ENCODE peak calls at places on chromosomes 11 and 22, in five cellular contexts. H is body of pancreas, J is lower leg skin, V is heart left ventricle, G is testis. O is an unnamed sample.

GRCh38 chr22:42401562-42402334 is 30.5 kb downstream of the NFAM1 start:
- DNase-seq in H (no peak), J (no peak), V (no peak), G (no peak), O (no peak)

GRCh38 chr11:5624489-5625278 is at the start of gene TRIM34:
- DNase-seq in H (peak; percentile 58), J (no peak), V (no peak), G (peak; percentile 89), O (peak; percentile 68)

GRCh38 chr11:130131957-130132850 is 27.4 kb upstream of the ST14 start:
- DNase-seq in H (peak; percentile 62), J (no peak), V (no peak), G (peak; percentile 39), O (peak; percentile 48)

GRCh38 chr22:26002456-26002855 is 166.8 kb upstream of the SEZ6L start:
- DNase-seq in H (no peak), J (no peak), V (no peak), G (no peak), O (no peak)

GRCh38 chr11:59510917-59511589 is at the start of gene OR4D9:
- DNase-seq in H (no peak), J (no peak), V (no peak), G (no peak), O (peak; percentile 3)

GRCh38 chr22:24521791-24522245 is 26.7 kb downstream of the UPB1 start:
- DNase-seq in H (peak; percentile 57), J (no peak), V (peak; percentile 58), G (peak; percentile 28), O (peak; percentile 80)

GRCh38 chr11:35151241-35151640 is 12.3 kb downstream of the CD44 start:
- DNase-seq in H (no peak), J (no peak), V (no peak), G (no peak), O (no peak)

GRCh38 chr11:123654566-123655081 is at the start of gene SCN3B:
- DNase-seq in H (peak; percentile 77), J (peak; percentile 88), V (peak; percentile 81), G (peak; percentile 82), O (peak; percentile 78)

GRCh38 chr11:42239102-42239501 is 779.6 kb upstream of the LRRC4C start:
- DNase-seq in H (no peak), J (no peak), V (no peak), G (no peak), O (no peak)

GRCh38 chr11:10453261-10453660 is 1.8 kb upstream of the AMPD3 start:
- DNase-seq in H (no peak), J (no peak), V (no peak), G (no peak), O (no peak)

GRCh38 chr11:33713162-33713913 is 12.7 kb upstream of the C11orf91 start:
- DNase-seq in H (no peak), J (no peak), V (no peak), G (no peak), O (no peak)

GRCh38 chr22:44567846-44568493 is 69.9 kb upstream of the RTL6 start:
- DNase-seq in H (peak; percentile 50), J (peak; percentile 82), V (peak; percentile 70), G (peak; percentile 34), O (peak; percentile 51)

GRCh38 chr11:56845121-56845732 is 96.7 kb upstream of the OR9G4 start:
- DNase-seq in H (no peak), J (no peak), V (no peak), G (no peak), O (no peak)

GRCh38 chr22:50091092-50091491 is 1.3 kb downstream of the MOV10L1 start:
- DNase-seq in H (no peak), J (no peak), V (no peak), G (no peak), O (no peak)

GRCh38 chr11:74672956-74673895 is 58.0 kb downstream of the CHRDL2 start:
- DNase-seq in H (peak; percentile 57), J (peak; percentile 83), V (peak; percentile 83), G (peak; percentile 46), O (no peak)

GRCh38 chr11:107929611-107930200 is 1.5 kb downstream of the RAB39A start:
- DNase-seq in H (no peak), J (peak; percentile 53), V (no peak), G (no peak), O (no peak)

GRCh38 chr11:12397953-12398352 is 20.6 kb downstream of the PARVA start:
- DNase-seq in H (no peak), J (no peak), V (peak; percentile 75), G (no peak), O (no peak)

GRCh38 chr11:74453373-74453975 is 13.9 kb downstream of the KCNE3 start:
- DNase-seq in H (peak; percentile 80), J (peak; percentile 91), V (peak; percentile 80), G (peak; percentile 80), O (peak; percentile 70)

GRCh38 chr11:119403021-119403420 is 20.0 kb downstream of the THY1 start:
- DNase-seq in H (no peak), J (no peak), V (no peak), G (no peak), O (no peak)

GRCh38 chr11:107493117-107493516 is 35.5 kb upstream of the CWF19L2 start:
- DNase-seq in H (no peak), J (no peak), V (no peak), G (no peak), O (no peak)

GRCh38 chr22:17257578-17257977 is 38.3 kb upstream of the ADA2 start:
- DNase-seq in H (no peak), J (no peak), V (no peak), G (no peak), O (no peak)

GRCh38 chr22:36445158-36445668 is 36.2 kb downstream of the TXN2 start:
- DNase-seq in H (no peak), J (no peak), V (peak; percentile 85), G (peak; percentile 63), O (no peak)

GRCh38 chr22:27988704-27989103 is 69.6 kb upstream of the PITPNB start:
- DNase-seq in H (no peak), J (peak; percentile 56), V (no peak), G (no peak), O (no peak)

GRCh38 chr11:119263352-119263940 is 53.5 kb downstream of the MCAM start:
- DNase-seq in H (no peak), J (no peak), V (no peak), G (no peak), O (no peak)

GRCh38 chr11:100550910-100551309 is 136.2 kb upstream of the ARHGAP42 start:
- DNase-seq in H (no peak), J (no peak), V (no peak), G (no peak), O (no peak)

GRCh38 chr22:21866821-21867527 is 471 bp downstream of the MAPK1 start:
- DNase-seq in H (peak; percentile 34), J (peak; percentile 87), V (peak; percentile 68), G (peak; percentile 39), O (peak; percentile 39)

GRCh38 chr11:33670250-33671011 is 30.2 kb downstream of the C11orf91 start:
- DNase-seq in H (no peak), J (peak; percentile 63), V (no peak), G (no peak), O (no peak)

GRCh38 chr11:117876341-117877119 is at the start of gene FXYD6:
- DNase-seq in H (no peak), J (peak; percentile 84), V (peak; percentile 79), G (peak; percentile 88), O (peak; percentile 43)

DNA sequence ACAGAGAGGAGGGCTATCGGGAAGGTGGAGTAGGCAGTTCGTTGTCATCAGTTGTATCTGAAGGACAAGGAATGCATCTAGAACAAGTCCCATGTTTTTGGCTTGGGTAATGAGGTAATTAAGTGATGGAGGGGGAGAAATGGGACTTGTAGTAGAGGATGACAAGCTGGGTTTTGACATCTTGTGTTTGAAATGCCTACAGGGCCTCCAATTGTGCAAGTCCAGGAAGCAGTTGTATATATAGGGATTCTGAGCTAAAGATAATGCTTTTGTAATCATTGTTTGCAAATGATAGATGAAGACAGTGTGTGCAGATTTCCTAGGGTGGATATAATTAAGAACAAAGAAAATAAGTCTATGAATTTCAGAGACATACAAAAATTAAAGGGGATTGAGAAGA is 622.9 kb downstream of the NTM start:
- DNase-seq in H (no peak), J (no peak), V (no peak), G (no peak), O (no peak)
- TF ChIP-seq POLR2A in H (no peak), J (no peak), V (no peak), G (no peak), O (no peak)

GRCh38 chr11:72223615-72224586 is 666 bp upstream of the INPPL1 start:
- DNase-seq in H (no peak), J (peak; percentile 92), V (peak; percentile 89), G (peak; percentile 76), O (peak; percentile 73)
- TF ChIP-seq POLR2A in H (no peak), J (no peak), V (no peak), G (no peak), O (no peak)

DNA sequence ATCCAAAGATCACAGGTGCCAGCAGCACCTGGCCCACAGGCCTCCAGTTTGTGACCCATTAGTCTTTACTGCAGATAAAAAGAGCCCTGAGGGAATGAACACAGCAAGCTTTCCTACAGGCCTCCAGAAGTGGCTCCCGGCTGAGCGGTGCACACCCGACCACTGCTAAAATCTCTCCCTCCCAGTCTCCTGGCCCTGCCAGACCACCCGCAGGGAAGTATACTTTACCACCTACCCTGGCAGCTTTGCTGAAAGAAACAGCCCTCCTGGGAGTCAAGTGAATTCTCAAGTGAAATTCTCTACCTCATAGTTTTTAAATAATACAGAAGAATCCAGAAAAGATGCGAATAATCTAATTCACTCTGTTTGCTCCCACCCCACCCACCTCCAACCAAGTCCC is 15.4 kb upstream of the MTNR1B start:
- DNase-seq in H (no peak), J (no peak), V (no peak), G (no peak), O (no peak)
- TF ChIP-seq POLR2A in H (no peak), J (no peak), V (no peak), G (no peak), O (no peak)

GRCh38 chr22:37607010-37607911 is 1.4 kb upstream of the GGA1 start:
- DNase-seq in H (peak; percentile 95), J (peak; percentile 96), V (peak; percentile 93), G (peak; percentile 92), O (peak; percentile 93)

GRCh38 chr22:37607912-37608476 is 640 bp upstream of the GGA1 start:
- DNase-seq in H (no peak), J (no peak), V (no peak), G (no peak), O (no peak)

GRCh38 chr22:37610480-37611148 is 2.0 kb downstream of the GGA1 start:
- DNase-seq in H (no peak), J (no peak), V (peak; percentile 47), G (peak; percentile 56), O (no peak)

GRCh38 chr22:37609240-37610152 is 862 bp downstream of the GGA1 start:
- DNase-seq in H (no peak), J (no peak), V (peak; percentile 53), G (peak; percentile 61), O (no peak)

DNA sequence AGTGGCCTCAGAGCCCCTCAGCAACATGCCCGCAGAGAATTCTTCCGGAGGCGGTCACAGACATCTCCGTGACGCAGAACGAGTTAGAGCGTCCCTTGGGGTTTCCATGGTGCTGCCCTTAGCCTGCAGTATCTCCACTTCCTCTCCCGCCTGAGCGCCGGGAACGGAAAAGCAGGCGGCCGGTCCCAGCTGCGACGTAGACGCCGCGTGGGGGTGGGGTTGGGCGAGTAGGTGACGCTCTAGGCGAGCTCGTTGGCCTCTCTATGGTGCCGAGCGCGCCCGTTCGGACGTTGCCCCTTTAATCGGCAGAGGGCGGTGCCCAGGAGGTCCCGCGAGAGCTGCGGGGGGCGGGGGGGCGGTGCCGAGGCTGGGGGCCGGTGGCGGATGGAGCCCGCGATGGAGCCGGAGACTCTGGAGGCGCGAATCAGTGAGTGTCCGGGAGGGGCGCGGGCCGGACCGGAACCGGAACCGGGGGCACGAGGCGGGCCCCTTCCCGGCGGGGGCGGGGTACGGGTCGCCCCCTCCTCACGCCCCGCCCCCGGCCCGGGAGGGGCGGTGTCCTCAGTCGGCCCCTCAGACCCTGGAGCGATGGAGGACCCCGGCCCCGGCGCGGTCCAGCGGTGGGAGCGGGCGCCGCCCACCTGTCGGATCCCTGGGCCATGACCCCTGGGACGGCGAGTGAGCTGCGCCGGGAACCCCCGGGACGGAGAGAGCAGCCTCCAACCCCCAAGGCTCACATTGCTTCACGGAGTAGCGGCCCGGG is at the start of gene GGA1:
- DNase-seq in H (peak; percentile 95), J (peak; percentile 99), V (peak; percentile 98), G (peak; percentile 96), O (peak; percentile 94)
- TF ChIP-seq POLR2A in H (peak; percentile 61), J (no peak), V (no peak), G (peak; percentile 40), O (peak; percentile 58)